ENCODE peak calls at places on chromosomes 5 and 9, in six cellular contexts. V, Q, A, W, S and O are unnamed samples.

GRCh38 chr5:143657814-143658395 is 154.1 kb upstream of the HMHB1 start:
- DNase-seq in V (no peak), Q (peak; percentile 37), A (no peak), W (no peak), S (no peak), O (no peak)

GRCh38 chr5:122959740-122960450 is 76.6 kb downstream of the PPIC start:
- DNase-seq in V (no peak), Q (no peak), A (no peak), W (no peak), S (no peak), O (no peak)

GRCh38 chr9:112823257-112823656 is 67.4 kb downstream of the SLC46A2 start:
- DNase-seq in V (no peak), Q (no peak), A (no peak), W (no peak), S (no peak), O (no peak)

GRCh38 chr9:134434896-134435506 is 108.7 kb downstream of the RXRA start:
- DNase-seq in V (no peak), Q (peak; percentile 98), A (no peak), W (no peak), S (peak; percentile 94), O (no peak)

GRCh38 chr5:31291323-31291854 is 97.9 kb downstream of the CDH6 start:
- DNase-seq in V (peak; percentile 58), Q (no peak), A (no peak), W (peak; percentile 61), S (no peak), O (no peak)

GRCh38 chr5:59745422-59745863 is 148.1 kb downstream of the PDE4D start:
- DNase-seq in V (no peak), Q (peak; percentile 12), A (no peak), W (no peak), S (no peak), O (no peak)

GRCh38 chr5:60960591-60960990 is 15.6 kb downstream of the NDUFAF2 start:
- DNase-seq in V (no peak), Q (peak; percentile 64), A (peak; percentile 31), W (no peak), S (no peak), O (no peak)

GRCh38 chr9:109568568-109569210 is 70.6 kb upstream of the PTPN3 start:
- DNase-seq in V (no peak), Q (no peak), A (no peak), W (no peak), S (no peak), O (no peak)

GRCh38 chr9:98306384-98307145 is 51.1 kb upstream of the TBC1D2 start:
- DNase-seq in V (no peak), Q (no peak), A (no peak), W (no peak), S (no peak), O (no peak)

GRCh38 chr5:177154003-177154643 is 20.6 kb downstream of the NSD1 start:
- DNase-seq in V (no peak), Q (no peak), A (no peak), W (no peak), S (no peak), O (no peak)

GRCh38 chr5:154478224-154478565 is at the start of gene HAND1:
- DNase-seq in V (peak; percentile 93), Q (no peak), A (no peak), W (peak; percentile 96), S (peak; percentile 73), O (no peak)

GRCh38 chr9:121399883-121400607 is 30.0 kb upstream of the STOM start:
- DNase-seq in V (no peak), Q (peak; percentile 93), A (peak; percentile 75), W (no peak), S (no peak), O (no peak)

GRCh38 chr5:97078958-97079357 is 63.5 kb downstream of the LIX1 start:
- DNase-seq in V (no peak), Q (peak; percentile 14), A (no peak), W (no peak), S (no peak), O (no peak)

GRCh38 chr9:105475302-105475701 is 27.5 kb downstream of the FSD1L start:
- DNase-seq in V (no peak), Q (peak; percentile 59), A (peak; percentile 2), W (no peak), S (no peak), O (no peak)

GRCh38 chr9:130137870-130138653 is 34.1 kb upstream of the NCS1 start:
- DNase-seq in V (peak; percentile 81), Q (peak; percentile 90), A (no peak), W (peak; percentile 81), S (peak; percentile 90), O (no peak)

GRCh38 chr9:36827593-36827992 is 206.5 kb downstream of the PAX5 start:
- DNase-seq in V (no peak), Q (no peak), A (no peak), W (no peak), S (no peak), O (no peak)

GRCh38 chr9:80177949-80178480 is 606.2 kb downstream of the TLE4 start:
- DNase-seq in V (no peak), Q (no peak), A (no peak), W (no peak), S (no peak), O (no peak)

GRCh38 chr5:43661102-43661501 is 58.1 kb downstream of the NNT start:
- DNase-seq in V (no peak), Q (peak; percentile 79), A (peak; percentile 49), W (no peak), S (no peak), O (no peak)

GRCh38 chr5:7759951-7760580 is 90.9 kb downstream of the CFAP90 start:
- DNase-seq in V (no peak), Q (no peak), A (no peak), W (no peak), S (no peak), O (no peak)

GRCh38 chr9:27407966-27408365 is 111.0 kb upstream of the EQTN start:
- DNase-seq in V (no peak), Q (no peak), A (no peak), W (no peak), S (no peak), O (no peak)

GRCh38 chr9:101736723-101737122 is 1.7 kb downstream of the GRIN3A start:
- DNase-seq in V (peak; percentile 71), Q (no peak), A (no peak), W (peak; percentile 91), S (no peak), O (no peak)

GRCh38 chr5:74938250-74938649 is 72.1 kb upstream of the FAM169A start:
- DNase-seq in V (no peak), Q (no peak), A (no peak), W (no peak), S (no peak), O (no peak)

GRCh38 chr9:86636051-86636450 is 281.8 kb upstream of the TUT7 start:
- DNase-seq in V (no peak), Q (no peak), A (no peak), W (no peak), S (no peak), O (no peak)

GRCh38 chr5:172662596-172662995 is 21.5 kb downstream of the NEURL1B start:
- DNase-seq in V (no peak), Q (no peak), A (no peak), W (no peak), S (no peak), O (no peak)
- H3K9me3 ChIP-seq in V (no peaks in the 10 kb centered on the region), Q (no peaks in the 10 kb centered on the region), A (no peaks in the 10 kb centered on the region), W (no peaks in the 10 kb centered on the region), S (no peaks in the 10 kb centered on the region), O (no peaks in the 10 kb centered on the region)

GRCh38 chr5:180259260-180259611 is 32.6 kb downstream of the MAPK9 start:
- DNase-seq in V (no peak), Q (peak; percentile 1), A (no peak), W (no peak), S (no peak), O (no peak)
- H3K9me3 ChIP-seq in V (peaks cover 98% of the 10 kb centered on the region), Q (peaks cover 99% of the 10 kb centered on the region), A (peaks cover 82% of the 10 kb centered on the region), W (peaks cover 100% of the 10 kb centered on the region), S (peaks cover 60% of the 10 kb centered on the region), O (peaks cover 34% of the 10 kb centered on the region)

GRCh38 chr9:122656378-122656777 is 1.0 kb downstream of the OR1B1 start:
- DNase-seq in V (no peak), Q (no peak), A (no peak), W (no peak), S (no peak), O (no peak)
- H3K9me3 ChIP-seq in V (peaks cover 53% of the 10 kb centered on the region), Q (no peaks in the 10 kb centered on the region), A (no peaks in the 10 kb centered on the region), W (peaks cover 24% of the 10 kb centered on the region), S (no peaks in the 10 kb centered on the region), O (no peaks in the 10 kb centered on the region)

GRCh38 chr5:32668552-32668951 is 42.6 kb upstream of the NPR3 start:
- DNase-seq in V (no peak), Q (no peak), A (no peak), W (no peak), S (no peak), O (no peak)

GRCh38 chr5:32678472-32678871 is 32.6 kb upstream of the NPR3 start:
- DNase-seq in V (no peak), Q (no peak), A (no peak), W (no peak), S (no peak), O (no peak)

GRCh38 chr5:32679218-32679617 is 31.9 kb upstream of the NPR3 start:
- DNase-seq in V (no peak), Q (no peak), A (no peak), W (no peak), S (no peak), O (no peak)

GRCh38 chr5:32677023-32677422 is 34.1 kb upstream of the NPR3 start:
- DNase-seq in V (no peak), Q (no peak), A (no peak), W (no peak), S (no peak), O (no peak)

GRCh38 chr5:32673272-32673671 is 37.8 kb upstream of the NPR3 start:
- DNase-seq in V (no peak), Q (no peak), A (no peak), W (no peak), S (no peak), O (no peak)
- H3K9me3 ChIP-seq in V (peaks cover 15% of the 10 kb centered on the region), Q (peaks cover 25% of the 10 kb centered on the region), A (no peaks in the 10 kb centered on the region), W (peaks cover 22% of the 10 kb centered on the region), S (no peaks in the 10 kb centered on the region), O (no peaks in the 10 kb centered on the region)

DNA sequence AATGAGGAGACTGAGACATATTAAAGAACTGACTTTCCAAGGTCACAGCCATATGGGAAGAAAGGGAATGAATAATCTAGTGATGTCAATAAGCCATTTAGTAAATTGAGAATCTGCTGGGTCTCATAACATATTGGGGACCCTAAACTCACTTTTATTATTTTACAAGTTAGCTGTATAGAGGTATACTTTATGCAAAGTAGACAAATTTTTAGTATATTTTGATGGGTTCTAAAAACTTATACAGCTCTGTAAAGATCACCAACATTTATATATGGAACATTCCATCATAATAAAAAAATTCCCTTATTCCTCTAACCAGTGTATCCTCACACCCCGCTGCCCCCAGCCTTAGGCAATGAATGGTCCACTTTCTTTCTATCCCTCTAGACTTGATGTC is 35.7 kb upstream of the ZNF510 start:
- DNase-seq in V (no peak), Q (no peak), A (no peak), W (no peak), S (no peak), O (no peak)
- H3K9me3 ChIP-seq in V (peaks cover 73% of the 10 kb centered on the region), Q (peaks cover 100% of the 10 kb centered on the region), A (peaks cover 22% of the 10 kb centered on the region), W (peaks cover 90% of the 10 kb centered on the region), S (peaks cover 25% of the 10 kb centered on the region), O (peaks cover 34% of the 10 kb centered on the region)